ENCODE peak calls at places on chromosomes 13 and 19, in six cellular contexts. F, O, M, L, T and K are unnamed samples.

GRCh38 chr19:23957660-23958281 is 43.1 kb downstream of the ZNF726 start:
- DNase-seq in F (peak), O (no peak), M (no peak), L (no peak), T (no peak), K (no peak)

GRCh38 chr19:33277434-33277833 is 24.9 kb downstream of the CEBPA start:
- DNase-seq in F (no peak), O (no peak), M (no peak), L (no peak), T (no peak), K (no peak)

GRCh38 chr13:23824355-23824754 is 64.8 kb downstream of the MIPEP start:
- DNase-seq in F (no peak), O (no peak), M (no peak), L (no peak), T (no peak), K (no peak)

GRCh38 chr13:40582531-40582930 is 83.9 kb downstream of the FOXO1 start:
- DNase-seq in F (no peak), O (no peak), M (no peak), L (no peak), T (no peak), K (no peak)

GRCh38 chr13:73168226-73168992 is 109.6 kb downstream of the KLF5 start:
- DNase-seq in F (no peak), O (no peak), M (no peak), L (no peak), T (peak), K (no peak)

GRCh38 chr13:110341445-110342247 is 34.6 kb downstream of the COL4A2 start:
- DNase-seq in F (no peak), O (no peak), M (no peak), L (no peak), T (peak), K (no peak)

GRCh38 chr13:99374994-99375805 is 68.0 kb upstream of the GPR183 start:
- DNase-seq in F (no peak), O (no peak), M (no peak), L (no peak), T (no peak), K (peak)

GRCh38 chr19:40533508-40533907 is 43.2 kb upstream of the SHKBP1 start:
- DNase-seq in F (peak), O (no peak), M (no peak), L (no peak), T (no peak), K (no peak)

GRCh38 chr13:76538004-76538403 is 348.2 kb downstream of the KCTD12 start:
- DNase-seq in F (no peak), O (no peak), M (no peak), L (no peak), T (no peak), K (no peak)

GRCh38 chr13:47484564-47484963 is 516.5 kb downstream of the SUCLA2 start:
- DNase-seq in F (no peak), O (no peak), M (no peak), L (peak), T (no peak), K (peak)

GRCh38 chr13:73428137-73428536 is 369.3 kb downstream of the KLF5 start:
- DNase-seq in F (peak), O (no peak), M (no peak), L (no peak), T (no peak), K (no peak)

GRCh38 chr19:55241935-55242464 is 13.4 kb upstream of the TMEM86B start:
- DNase-seq in F (no peak), O (no peak), M (no peak), L (no peak), T (no peak), K (no peak)

GRCh38 chr13:94369862-94370491 is 109.5 kb downstream of the DCT start:
- DNase-seq in F (no peak), O (no peak), M (no peak), L (no peak), T (no peak), K (no peak)

GRCh38 chr19:55370305-55370988 is at the start of gene IL11:
- DNase-seq in F (peak), O (no peak), M (no peak), L (no peak), T (no peak), K (no peak)

GRCh38 chr13:50128406-50129048 is 113.3 kb downstream of the KCNRG start:
- DNase-seq in F (no peak), O (no peak), M (no peak), L (no peak), T (no peak), K (no peak)

GRCh38 chr13:29105779-29106178 is 285.6 kb downstream of the MTUS2 start:
- DNase-seq in F (peak), O (peak), M (no peak), L (no peak), T (no peak), K (peak)

GRCh38 chr13:111668451-111668850 is 348.0 kb downstream of the TEX29 start:
- DNase-seq in F (no peak), O (no peak), M (no peak), L (no peak), T (no peak), K (no peak)

GRCh38 chr19:48170817-48171347 is 402 bp downstream of the ZSWIM9 start:
- DNase-seq in F (no peak), O (no peak), M (no peak), L (no peak), T (no peak), K (no peak)

GRCh38 chr19:6801397-6802086 is 29.0 kb downstream of the VAV1 start:
- DNase-seq in F (peak), O (peak), M (peak), L (no peak), T (peak), K (peak)

GRCh38 chr19:42175952-42176648 is 41.4 kb downstream of the DEDD2 start:
- DNase-seq in F (peak), O (no peak), M (no peak), L (no peak), T (peak), K (no peak)

GRCh38 chr19:35882074-35882832 is 13.9 kb downstream of the APLP1 start:
- DNase-seq in F (peak), O (peak), M (peak), L (peak), T (peak), K (peak)

GRCh38 chr13:32316030-32316344 is 679 bp downstream of the BRCA2 start:
- DNase-seq in F (no peak), O (no peak), M (peak), L (no peak), T (no peak), K (no peak)

GRCh38 chr13:111204438-111205177 is 89.5 kb downstream of the ARHGEF7 start:
- DNase-seq in F (no peak), O (no peak), M (no peak), L (peak), T (peak), K (peak)

GRCh38 chr13:114016321-114017027 is 42.6 kb upstream of the C13orf46 start:
- DNase-seq in F (no peak), O (no peak), M (no peak), L (no peak), T (no peak), K (no peak)

DNA sequence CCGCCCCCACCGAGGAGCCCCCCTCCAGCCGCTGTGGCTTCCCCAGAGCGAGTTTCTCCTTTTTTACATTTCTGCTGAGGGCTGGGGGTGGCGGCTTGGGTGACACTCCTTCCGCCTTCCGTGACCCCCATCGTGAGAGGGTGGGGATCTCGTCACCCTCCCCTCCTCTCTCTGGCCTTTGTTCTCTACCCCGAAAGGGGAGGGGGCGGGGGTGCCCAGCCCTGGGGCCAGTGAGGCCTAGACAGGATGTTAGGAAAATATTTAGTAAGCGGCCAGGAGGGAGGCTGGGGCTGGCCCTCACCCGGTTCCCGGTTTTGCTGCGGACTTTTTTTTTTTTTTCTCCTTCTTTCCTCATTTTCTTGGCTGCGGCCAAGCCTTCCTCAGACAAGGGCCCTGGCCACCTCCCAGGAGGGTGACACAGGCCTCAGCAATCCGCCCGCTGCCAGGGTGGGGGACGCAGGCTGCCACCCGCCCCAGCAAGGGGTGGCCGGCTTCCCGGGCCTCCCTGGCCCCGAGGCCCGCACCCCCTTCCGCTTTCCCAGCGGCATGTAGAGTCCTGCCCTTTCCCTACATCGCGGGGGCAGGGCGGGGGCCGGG is 3.9 kb downstream of the MIDN start:
- DNase-seq in F (peak), O (no peak), M (no peak), L (no peak), T (peak), K (peak)
- TF ChIP-seq CTCF in F (no peak), O (no peak), M (no peak), L (no peak), T (no peak), K (no peak)

GRCh38 chr13:79365981-79366380 is 40.1 kb downstream of the RBM26 start:
- DNase-seq in F (no peak), O (no peak), M (no peak), L (no peak), T (no peak), K (no peak)
- TF ChIP-seq MYC in F (no peak), O (no peak), M (no peak), L (no peak), T (no peak), K (no peak)

DNA sequence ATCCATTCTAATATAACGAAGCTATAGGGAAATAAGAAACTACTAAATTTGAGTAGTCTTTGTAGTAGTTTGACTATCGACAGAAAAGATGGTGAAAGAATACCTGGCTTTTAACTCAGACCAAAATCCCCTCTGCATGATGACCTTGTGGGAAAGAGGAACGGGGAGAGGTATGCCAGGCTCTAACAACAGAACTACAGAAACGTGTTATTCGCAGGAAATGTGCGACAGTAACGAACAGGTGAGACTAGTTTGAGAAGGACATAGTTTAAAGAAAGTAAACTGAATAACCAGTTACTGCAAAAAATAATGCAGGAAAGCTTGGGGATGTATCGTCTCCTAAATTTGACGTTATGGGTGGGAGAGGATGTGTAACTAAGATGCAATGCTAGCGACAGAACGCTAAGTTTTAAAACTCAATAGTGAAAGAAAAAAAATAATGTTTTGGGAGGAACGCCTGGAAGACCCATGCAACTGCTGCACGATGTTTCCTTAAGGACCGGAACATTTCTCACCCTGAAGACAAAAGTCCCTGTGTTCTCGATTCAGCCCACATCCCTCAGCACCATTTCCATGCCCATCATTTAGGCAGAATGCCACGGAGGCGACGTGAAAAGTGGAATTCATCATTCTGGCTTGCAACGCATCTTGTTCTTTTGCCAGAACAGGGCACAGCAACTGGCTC is 1.6 kb upstream of the RAP2A start:
- DNase-seq in F (no peak), O (no peak), M (no peak), L (no peak), T (no peak), K (peak)
- TF ChIP-seq POLR2A in F (peak), O (no peak), M (no peak), L (no peak), T (no peak), K (peak)

GRCh38 chr19:16898306-16899015 is 9.7 kb downstream of the F2RL3 start:
- DNase-seq in F (no peak), O (no peak), M (no peak), L (no peak), T (no peak), K (no peak)

GRCh38 chr19:16897572-16898056 is 8.8 kb downstream of the F2RL3 start:
- DNase-seq in F (no peak), O (no peak), M (no peak), L (no peak), T (no peak), K (no peak)

GRCh38 chr19:16901491-16902175 is 12.8 kb downstream of the F2RL3 start:
- DNase-seq in F (no peak), O (peak), M (no peak), L (no peak), T (no peak), K (no peak)

GRCh38 chr19:16896913-16897571 is 8.2 kb downstream of the F2RL3 start:
- DNase-seq in F (peak), O (peak), M (peak), L (peak), T (peak), K (peak)

GRCh38 chr19:16899566-16900075 is 10.8 kb downstream of the F2RL3 start:
- DNase-seq in F (peak), O (peak), M (no peak), L (peak), T (peak), K (peak)
- TF ChIP-seq CTCF in F (peak), O (peak), M (peak), L (peak), T (peak), K (peak)

GRCh38 chr19:4013886-4014540 is 6.5 kb downstream of the PIAS4 start:
- DNase-seq in F (no peak), O (no peak), M (no peak), L (no peak), T (no peak), K (no peak)

GRCh38 chr19:4010808-4011110 is 3.2 kb downstream of the PIAS4 start:
- DNase-seq in F (no peak), O (no peak), M (no peak), L (no peak), T (no peak), K (no peak)

GRCh38 chr19:4014541-4015491 is 7.3 kb downstream of the PIAS4 start:
- DNase-seq in F (no peak), O (peak), M (no peak), L (no peak), T (no peak), K (no peak)

GRCh38 chr19:4012092-4012974 is 4.8 kb downstream of the PIAS4 start:
- DNase-seq in F (no peak), O (no peak), M (no peak), L (no peak), T (no peak), K (no peak)

DNA sequence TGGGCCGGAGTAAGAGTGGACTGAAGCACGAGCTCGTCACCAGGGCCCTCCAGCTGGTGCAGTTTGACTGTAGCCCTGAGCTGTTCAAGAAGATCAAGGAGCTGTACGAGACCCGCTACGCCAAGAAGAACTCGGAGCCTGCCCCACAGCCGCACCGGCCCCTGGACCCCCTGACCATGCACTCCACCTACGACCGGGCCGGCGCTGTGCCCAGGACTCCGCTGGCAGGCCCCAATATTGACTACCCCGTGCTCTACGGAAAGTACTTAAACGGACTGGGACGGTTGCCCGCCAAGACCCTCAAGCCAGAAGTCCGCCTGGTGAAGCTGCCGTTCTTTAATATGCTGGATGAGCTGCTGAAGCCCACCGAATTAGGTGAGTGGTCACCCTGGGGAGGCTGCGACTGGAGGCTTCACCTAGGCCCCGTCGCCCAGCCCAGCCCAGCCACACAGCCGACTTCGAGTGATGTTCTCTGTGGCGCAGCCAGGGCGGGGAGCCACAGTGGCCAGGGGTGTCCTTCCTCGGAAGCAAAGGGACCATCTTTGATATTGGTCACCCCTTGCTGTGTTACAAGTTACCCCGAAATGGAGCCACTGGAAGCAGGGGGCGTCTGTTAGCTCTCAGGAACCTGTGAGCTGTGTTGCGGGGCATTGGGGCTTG is 5.6 kb downstream of the PIAS4 start:
- DNase-seq in F (no peak), O (no peak), M (no peak), L (no peak), T (no peak), K (no peak)
- TF ChIP-seq MYC in F (no peak), O (no peak), M (no peak), L (no peak), T (no peak), K (no peak)

DNA sequence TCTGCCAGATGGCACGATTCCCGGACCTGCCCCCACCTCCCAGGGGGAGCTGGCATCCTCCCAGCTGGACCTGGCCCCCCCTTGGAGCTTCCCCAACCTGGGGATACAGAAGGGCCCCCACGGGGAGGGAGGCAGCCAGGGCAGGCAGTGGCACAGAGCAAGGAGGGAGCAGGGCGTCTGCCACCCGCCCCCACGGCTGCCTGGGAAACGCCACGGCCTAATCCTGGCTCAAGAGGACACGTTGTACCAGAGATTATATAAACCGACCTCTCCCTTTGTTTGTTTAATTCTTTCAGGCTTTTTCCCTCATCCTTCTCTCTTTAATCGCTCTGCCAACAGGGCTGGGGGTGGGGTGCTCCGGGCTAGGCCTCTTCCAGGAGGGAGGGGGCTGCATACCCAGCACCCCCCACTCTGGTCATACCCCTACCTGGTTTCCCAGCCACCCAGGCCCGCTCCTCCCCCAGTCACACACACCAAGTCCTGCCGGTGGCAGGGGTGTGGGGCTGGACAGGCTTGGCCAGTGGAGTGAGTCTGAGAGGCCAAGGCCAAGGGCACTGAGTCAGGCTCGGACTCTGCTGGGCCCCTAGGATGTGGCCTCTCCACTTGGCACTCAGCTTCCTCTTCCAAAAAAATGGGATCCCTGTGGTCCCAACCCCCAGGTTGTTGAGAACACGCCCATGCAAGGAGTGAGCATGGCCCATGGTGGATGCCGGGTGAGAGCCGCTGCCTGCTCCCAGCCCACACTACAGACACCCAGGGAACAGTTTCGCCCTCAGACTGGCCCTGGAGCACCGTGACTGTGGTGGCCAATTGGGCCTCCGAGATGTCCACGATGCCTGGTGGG is 29.5 kb upstream of the NFIC start:
- DNase-seq in F (peak), O (no peak), M (no peak), L (peak), T (peak), K (no peak)
- TF ChIP-seq POLR2A in F (no peak), O (no peak), M (no peak), L (no peak), T (no peak), K (no peak)

DNA sequence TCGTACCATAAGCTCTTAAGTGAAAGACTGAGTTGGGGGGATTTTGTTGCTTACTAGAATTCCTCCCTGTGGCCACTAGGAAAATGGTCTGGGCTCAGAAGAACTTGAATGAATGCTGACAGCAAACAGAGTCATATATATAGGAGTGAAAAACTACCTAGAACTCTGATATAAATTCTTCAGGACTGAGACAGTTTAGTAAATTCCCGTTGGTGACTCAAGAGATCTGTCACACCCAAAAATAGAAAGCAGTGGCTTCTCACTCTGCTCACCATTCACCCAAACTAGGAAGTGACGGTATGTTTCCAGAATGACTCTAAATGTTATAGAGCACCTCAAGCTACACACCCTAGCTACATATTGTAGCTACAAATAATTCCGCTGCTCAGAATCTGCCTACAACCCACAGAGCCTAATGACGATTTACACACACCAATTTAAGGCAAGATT is 116.2 kb downstream of the TBC1D4 start:
- DNase-seq in F (peak), O (no peak), M (peak), L (no peak), T (peak), K (peak)
- TF ChIP-seq CTCF in F (no peak), O (no peak), M (no peak), L (no peak), T (peak), K (no peak)